ENCODE peak calls at places on chromosome 16, in eight cellular contexts. C is mammary epithelial cell, D is uterus, L is Panc1, W is ovary, G is cardiac muscle cell, Z is mesenchymal stem cell, B is GM23248. A is an unnamed sample. For H3K4me1 and H3K27me3, the result is how much of the 10 kb centered on the place peaks cover.

GRCh38 chr16:29961479-29962343 is at the start of gene TMEM219:
- DNase-seq in Z (peak), C (peak), W (peak), B (peak), D (peak), G (peak), L (peak), A (peak)

GRCh38 chr16:73572135-73572534 is 524.2 kb upstream of the ZFHX3 start:
- DNase-seq in B (peak), Z (no peak), D (no peak), L (no peak), C (no peak), G (no peak), W (no peak), A (peak)

GRCh38 chr16:46857261-46857962 is 26.4 kb upstream of the C16orf87 start:
- DNase-seq in C (peak), Z (peak), W (no peak), G (peak), L (no peak), B (peak), D (peak), A (peak)

GRCh38 chr16:82317411-82318168 is 147.6 kb upstream of the MPHOSPH6 start:
- DNase-seq in G (no peak), W (no peak), Z (no peak), D (no peak), C (no peak), B (no peak), L (no peak), A (no peak)

GRCh38 chr16:75099738-75100615 is 16.6 kb downstream of the LDHD start:
- DNase-seq in Z (no peak), W (no peak), B (no peak), L (no peak), G (no peak), D (no peak), C (no peak), A (no peak)

GRCh38 chr16:48965391-48965790 is 316.2 kb downstream of the CBLN1 start:
- DNase-seq in L (no peak), B (no peak), G (no peak), Z (peak), D (no peak), C (no peak), W (no peak), A (no peak)

GRCh38 chr16:69123894-69124293 is 8.5 kb downstream of the CHTF8 start:
- DNase-seq in W (peak), Z (peak), G (peak), L (no peak), D (peak), B (peak), C (peak), A (peak)

GRCh38 chr16:71542377-71542776 is 16.2 kb downstream of the CHST4 start:
- DNase-seq in B (peak), Z (peak), D (no peak), L (peak), C (peak), G (peak), W (no peak), A (peak)

GRCh38 chr16:13036600-13036999 is 135.2 kb downstream of the SHISA9 start:
- DNase-seq in D (no peak), W (no peak), Z (peak), C (peak), B (peak), L (no peak), G (peak), A (peak)

GRCh38 chr16:24536671-24537070 is 2.7 kb upstream of the RBBP6 start:
- DNase-seq in L (no peak), B (no peak), Z (no peak), D (no peak), W (no peak), G (no peak), C (no peak), A (no peak)

GRCh38 chr16:67539691-67540635 is 11.3 kb downstream of the RIPOR1 start:
- DNase-seq in C (no peak), W (peak), D (no peak), G (no peak), Z (no peak), L (no peak), B (no peak), A (no peak)

GRCh38 chr16:67277294-67277998 is 1.9 kb upstream of the PLEKHG4 start:
- DNase-seq in G (peak), D (peak), L (peak), Z (peak), W (peak), B (peak), C (peak), A (peak)

GRCh38 chr16:83338941-83339340 is 468.8 kb upstream of the HSBP1 start:
- DNase-seq in G (peak), D (no peak), W (no peak), B (peak), C (no peak), L (no peak), Z (peak), A (no peak)

GRCh38 chr16:4664538-4665418 is 28.6 kb upstream of the NUDT16L1 start:
- DNase-seq in L (no peak), W (peak), B (no peak), Z (no peak), G (no peak), D (peak), C (peak), A (peak)

GRCh38 chr16:24819462-24820040 is 26.2 kb upstream of the SLC5A11 start:
- DNase-seq in B (peak), L (no peak), W (no peak), D (no peak), G (peak), C (no peak), Z (no peak), A (no peak)

GRCh38 chr16:78386925-78387324 is 287.5 kb downstream of the WWOX start:
- DNase-seq in W (no peak), Z (no peak), C (no peak), L (no peak), B (no peak), D (no peak), G (no peak), A (no peak)

GRCh38 chr16:27980076-27980775 is 83.3 kb downstream of the GSG1L start:
- DNase-seq in D (no peak), L (no peak), C (no peak), B (no peak), W (no peak), Z (no peak), G (no peak), A (no peak)

GRCh38 chr16:60989592-60989991 is 1046.6 kb downstream of the CDH8 start:
- DNase-seq in W (no peak), D (no peak), Z (no peak), C (no peak), B (no peak), G (no peak), L (no peak), A (no peak)

GRCh38 chr16:6081320-6081976 is 983.9 kb upstream of the EEF2KMT start:
- DNase-seq in G (no peak), Z (no peak), C (peak), D (no peak), W (no peak), L (peak), B (peak), A (peak)

GRCh38 chr16:75402821-75403475 is 30.4 kb downstream of the CFDP1 start:
- DNase-seq in D (no peak), G (peak), W (no peak), B (peak), C (peak), Z (peak), L (no peak), A (no peak)

GRCh38 chr16:9797306-9797705 is 384.9 kb downstream of the GRIN2A start:
- DNase-seq in W (no peak), B (peak), Z (no peak), L (peak), C (peak), G (no peak), D (no peak), A (no peak)

GRCh38 chr16:66603537-66604375 is 748 bp upstream of the CMTM3 start:
- DNase-seq in W (peak), L (no peak), Z (peak), C (peak), D (peak), G (peak), B (peak), A (peak)

GRCh38 chr16:89410794-89411309 is 79.5 kb downstream of the ANKRD11 start:
- DNase-seq in Z (peak), C (peak), W (peak), D (no peak), G (peak), L (no peak), B (peak), A (peak)

DNA sequence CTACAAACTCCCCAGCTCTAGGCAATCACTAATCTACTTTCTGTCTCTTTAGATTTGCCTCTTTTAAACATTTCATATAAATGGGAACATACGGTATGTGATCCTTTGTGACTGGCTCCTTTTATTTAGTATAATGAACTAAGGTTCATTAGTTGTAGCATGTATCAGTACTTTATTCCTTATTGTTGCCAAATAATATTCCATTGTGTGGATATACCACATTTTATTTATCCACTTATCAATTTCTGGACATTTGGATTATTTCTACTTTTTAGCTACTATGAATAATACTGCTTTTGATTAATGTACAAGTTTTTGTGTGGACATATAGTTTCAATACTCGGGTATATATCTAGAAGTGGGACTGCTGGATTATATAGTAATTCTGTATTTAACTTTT is 7.9 kb downstream of the DDX19B start:
- DNase-seq in G (no peak), L (no peak), W (no peak), B (no peak), C (no peak), Z (no peak), D (no peak), A (no peak)
- H3K4me1 ChIP-seq in G (under half), L (under half), W (under half), B (under half), C (under half), Z (under half), D (under half), A (under half)

GRCh38 chr16:55759983-55760664 is 72.8 kb downstream of the CES1 start:
- DNase-seq in L (no peak), G (no peak), B (peak), C (no peak), W (peak), Z (no peak), D (no peak), A (peak)
- H3K4me3 ChIP-seq in L (no peak), G (no peak), B (no peak), C (no peak), W (no peak), Z (peak), D (no peak), A (no peak)

GRCh38 chr16:55323637-55324490 is at the start of gene IRX6:
- DNase-seq in L (no peak), G (peak), C (peak), W (peak), D (no peak), B (peak), Z (no peak), A (no peak)
- H3K27me3 ChIP-seq in L (under half), G (half or more), C (under half), W (under half), D (under half), B (half or more), Z (half or more), A (under half)

DNA sequence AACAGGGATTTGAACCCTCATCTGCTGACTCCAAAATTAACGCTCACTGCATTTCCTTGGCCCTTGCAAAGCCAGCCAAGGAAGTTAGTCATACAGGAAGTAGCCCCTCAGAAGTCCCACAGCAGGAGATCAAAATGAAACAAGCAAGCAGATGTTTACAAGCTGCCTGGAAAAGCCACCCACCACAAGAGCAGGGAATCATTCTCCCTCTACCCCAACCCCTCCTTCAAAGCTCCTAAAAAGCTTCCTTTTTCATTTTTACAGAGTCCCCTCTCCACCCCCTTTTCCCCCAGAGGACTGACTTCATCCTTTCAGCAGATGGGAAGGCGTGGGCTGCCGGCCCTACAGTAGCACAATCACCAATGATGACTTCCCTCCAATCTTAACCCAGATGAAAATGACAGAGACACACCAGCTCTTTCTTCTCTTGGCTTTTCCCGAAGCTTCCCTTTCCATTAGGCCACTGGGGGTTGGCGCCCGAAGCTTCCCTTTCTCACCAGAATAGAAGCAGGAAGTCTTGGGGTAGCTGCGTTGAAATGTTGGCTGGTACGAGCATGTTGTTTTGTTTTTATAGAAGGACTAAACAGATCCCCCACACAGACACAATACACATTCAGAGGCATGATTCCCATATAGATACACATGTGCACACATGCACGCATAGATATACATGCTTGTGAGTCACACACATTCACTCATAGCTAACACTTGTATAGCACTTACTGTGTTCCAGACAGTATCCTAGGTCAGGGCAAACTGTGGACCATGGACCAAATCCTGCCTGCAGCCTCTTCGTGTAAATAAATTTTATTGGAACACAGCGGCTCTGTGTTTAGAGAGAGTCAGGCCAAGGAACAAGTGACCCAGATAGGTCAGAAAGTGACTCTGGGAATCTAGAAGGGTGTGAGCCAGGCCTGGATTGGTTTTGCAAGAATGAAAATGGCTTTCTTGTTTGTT is 17.4 kb downstream of the ITPRIPL2 start:
- DNase-seq in G (peak), C (no peak), B (peak), D (no peak), Z (peak), L (no peak), W (no peak), A (peak)
- H3K4me1 ChIP-seq in G (under half), C (under half), B (under half), D (under half), Z (under half), L (under half), W (under half), A (under half)

DNA sequence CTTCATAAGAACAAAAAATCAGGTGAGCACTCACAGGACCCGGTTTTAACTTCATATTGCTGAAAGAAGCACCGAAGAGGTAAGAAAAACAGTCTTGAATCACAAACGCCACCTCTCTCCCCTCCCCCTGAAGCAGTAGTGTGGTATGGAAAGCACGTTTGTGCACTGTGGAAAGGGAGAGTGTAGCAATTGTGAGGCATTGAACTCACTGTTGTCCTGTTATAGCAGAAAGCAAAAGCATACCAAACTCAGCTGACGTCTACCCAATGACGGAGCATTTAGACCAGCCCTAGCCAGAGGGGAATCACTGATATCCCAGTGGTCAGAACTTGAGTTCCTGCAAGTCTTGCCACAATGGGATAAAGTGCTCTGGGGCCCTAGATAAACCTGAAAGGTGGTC is 98.8 kb downstream of the DYNLRB2 start:
- DNase-seq in D (no peak), L (no peak), Z (no peak), W (no peak), C (no peak), G (no peak), B (no peak), A (no peak)
- H3K4me3 ChIP-seq in D (no peak), L (no peak), Z (no peak), W (no peak), C (no peak), G (no peak), B (no peak), A (no peak)

DNA sequence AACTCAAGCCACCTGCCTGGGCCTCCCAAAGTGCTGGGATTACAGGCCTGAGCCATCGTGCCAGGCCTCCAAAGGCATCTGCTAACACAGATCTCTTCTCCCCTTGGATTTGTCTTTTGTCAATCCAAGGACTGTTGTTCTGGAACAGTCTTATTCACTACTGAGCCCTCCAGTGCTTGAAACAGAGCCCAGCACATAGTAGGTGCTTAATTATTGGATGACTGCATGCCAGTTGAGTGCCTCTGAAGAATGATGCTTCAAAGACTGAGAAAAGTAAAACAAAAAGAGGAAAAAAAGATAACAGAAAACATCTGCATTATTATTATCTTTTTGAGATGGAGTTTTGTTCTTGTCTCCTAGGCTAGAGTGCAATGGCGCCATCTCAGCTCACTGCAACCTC is 1.7 kb upstream of the CRISPLD2 start:
- DNase-seq in C (no peak), B (no peak), L (no peak), W (no peak), G (no peak), D (no peak), Z (no peak), A (no peak)
- H3K27me3 ChIP-seq in C (under half), B (under half), L (under half), W (under half), G (under half), D (under half), Z (under half), A (under half)

GRCh38 chr16:3618782-3619166 is 7.4 kb upstream of the SLX4 start:
- DNase-seq in B (peak), Z (peak), G (no peak), L (no peak), C (peak), D (no peak), W (no peak), A (no peak)
- H3K4me1 ChIP-seq in B (under half), Z (under half), G (under half), L (under half), C (under half), D (under half), W (under half), A (under half)

GRCh38 chr16:1666316-1666715 is 11.8 kb upstream of the JPT2 start:
- DNase-seq in D (no peak), C (no peak), L (no peak), W (no peak), G (no peak), B (no peak), Z (no peak), A (no peak)
- H3K4me3 ChIP-seq in D (no peak), C (no peak), L (no peak), W (no peak), G (no peak), B (no peak), Z (no peak), A (no peak)